ENCODE peak calls at places on chromosomes 12 and 14, in ten cellular contexts. I is left ventricle myocardium superior; W is PC-3; X is ELF-1; F is stimulated activated CD4-positive, alpha-beta T cell treated with anti-CD3 and anti-CD28 coated beads, Interleukin-4, amount 100 ng/mL, for 48 hours; N is NCI-H1105 treated with DMSO at 0.1 percent for 48 hours; M is C1 segment of cervical spinal cord; O is NCI-H2081; B is esophagus squamous epithelium; P is lung. K is an unnamed sample.

GRCh38 chr14:99604766-99605298 is 825 bp upstream of the CCDC85C start:
- DNase-seq in W (peak), N (no peak), I (peak), O (peak), F (no peak), M (no peak), B (no peak), X (peak), P (no peak), K (no peak)

GRCh38 chr12:41563044-41563443 is 374.9 kb downstream of the PDZRN4 start:
- DNase-seq in I (no peak), O (no peak), F (no peak), B (no peak), P (no peak), W (no peak), N (no peak), M (no peak), X (no peak), K (no peak)

GRCh38 chr14:33796356-33796755 is 154.5 kb downstream of the EGLN3 start:
- DNase-seq in P (no peak), N (no peak), F (no peak), M (no peak), W (peak), I (no peak), X (no peak), B (no peak), O (no peak), K (no peak)

GRCh38 chr14:74109369-74109768 is 24.6 kb downstream of the LIN52 start:
- DNase-seq in X (no peak), F (no peak), M (no peak), O (no peak), N (no peak), B (no peak), P (no peak), I (no peak), W (no peak), K (no peak)

GRCh38 chr14:66284346-66284745 is 201.8 kb upstream of the CCDC196 start:
- DNase-seq in B (no peak), M (no peak), P (no peak), X (peak), F (no peak), W (peak), N (no peak), O (no peak), I (no peak), K (no peak)

GRCh38 chr12:109734219-109735000 is 20.8 kb downstream of the FAM222A start:
- DNase-seq in B (no peak), M (no peak), W (no peak), P (no peak), O (peak), I (peak), N (peak), X (peak), F (no peak), K (no peak)

GRCh38 chr12:106791531-106791930 is 17.0 kb downstream of the RIC8B start:
- DNase-seq in W (no peak), P (no peak), I (no peak), M (no peak), X (no peak), O (peak), F (no peak), N (peak), B (no peak), K (no peak)

GRCh38 chr12:23666866-23667265 is 282.6 kb downstream of the SOX5 start:
- DNase-seq in I (no peak), W (no peak), X (no peak), B (no peak), N (no peak), F (no peak), O (no peak), M (no peak), P (no peak), K (no peak)

GRCh38 chr14:104556256-104557021 is 23.1 kb upstream of the C14orf180 start:
- DNase-seq in M (no peak), O (no peak), I (peak), W (no peak), F (no peak), X (no peak), N (no peak), B (no peak), P (no peak), K (no peak)

GRCh38 chr14:96384053-96384452 is 7.9 kb upstream of the AK7 start:
- DNase-seq in I (no peak), M (no peak), N (no peak), P (no peak), W (no peak), F (no peak), O (no peak), X (no peak), B (no peak), K (no peak)

GRCh38 chr14:96631030-96631429 is 128.8 kb downstream of the PAPOLA start:
- DNase-seq in B (no peak), M (no peak), W (no peak), I (no peak), O (no peak), N (no peak), P (no peak), X (no peak), F (no peak), K (peak)

GRCh38 chr14:95045255-95045701 is 112.1 kb downstream of the DICER1 start:
- DNase-seq in M (no peak), I (no peak), N (no peak), O (no peak), W (no peak), P (no peak), F (no peak), B (no peak), X (peak), K (peak)

K was measured in right atrium auricular region.